ENCODE peak calls at places on chromosomes 2 and 18, in four cellular contexts. U, Q, C and W are unnamed samples.

GRCh38 chr2:101581675-101582299 is 106.9 kb upstream of the RFX8 start:
- DNase-seq in U (no peak), Q (no peak), C (no peak), W (no peak)

GRCh38 chr2:12605936-12606335 is 110.8 kb upstream of the TRIB2 start:
- DNase-seq in U (no peak), Q (no peak), C (no peak), W (no peak)

GRCh38 chr2:197011777-197012641 is 85.5 kb upstream of the PGAP1 start:
- DNase-seq in U (peak; percentile 55), Q (peak; percentile 59), C (peak; percentile 23), W (no peak)

GRCh38 chr2:130355181-130355577 is 677 bp upstream of the PTPN18 start:
- DNase-seq in U (no peak), Q (no peak), C (no peak), W (no peak)

GRCh38 chr2:174588463-174588862 is 9.1 kb downstream of the WIPF1 start:
- DNase-seq in U (no peak), Q (no peak), C (no peak), W (no peak)

GRCh38 chr2:136247204-136247990 is 129.4 kb upstream of the CXCR4 start:
- DNase-seq in U (no peak), Q (peak; percentile 25), C (no peak), W (no peak)

GRCh38 chr2:210445116-210445707 is 31.3 kb downstream of the LANCL1 start:
- DNase-seq in U (peak; percentile 27), Q (peak; percentile 11), C (no peak), W (no peak)

GRCh38 chr2:144357623-144358400 is 162.1 kb downstream of the ZEB2 start:
- DNase-seq in U (peak; percentile 60), Q (peak; percentile 92), C (no peak), W (peak; percentile 88)

GRCh38 chr2:110883401-110883800 is 151.0 kb downstream of the ACOXL start:
- DNase-seq in U (no peak), Q (no peak), C (no peak), W (no peak)

GRCh38 chr18:65817178-65817577 is 66.4 kb downstream of the CDH7 start:
- DNase-seq in U (no peak), Q (no peak), C (no peak), W (no peak)

GRCh38 chr18:37533647-37534565 is 31.7 kb downstream of the CELF4 start:
- DNase-seq in U (no peak), Q (no peak), C (no peak), W (no peak)

GRCh38 chr2:233845301-233846060 is 8.9 kb downstream of the HJURP start:
- DNase-seq in U (no peak), Q (no peak), C (no peak), W (no peak)

GRCh38 chr2:157413342-157414035 is 30.4 kb downstream of the CYTIP start:
- DNase-seq in U (peak; percentile 55), Q (no peak), C (no peak), W (no peak)

GRCh38 chr2:202774104-202774503 is 97.5 kb downstream of the ICA1L start:
- DNase-seq in U (no peak), Q (no peak), C (no peak), W (no peak)

GRCh38 chr2:168256448-168256847 is 9.1 kb upstream of the STK39 start:
- DNase-seq in U (no peak), Q (no peak), C (no peak), W (no peak)

GRCh38 chr2:130380096-130380934 is 24.5 kb downstream of the PTPN18 start:
- DNase-seq in U (no peak), Q (peak; percentile 34), C (no peak), W (no peak)

GRCh38 chr2:186903183-186903582 is 54.2 kb upstream of the ZSWIM2 start:
- DNase-seq in U (no peak), Q (no peak), C (no peak), W (no peak)

GRCh38 chr18:36139251-36139650 is 9.6 kb downstream of the ELP2 start:
- DNase-seq in U (no peak), Q (no peak), C (no peak), W (no peak)

GRCh38 chr18:22980394-22980793 is 47.3 kb downstream of the RBBP8 start:
- DNase-seq in U (no peak), Q (no peak), C (no peak), W (no peak)

GRCh38 chr18:46002934-46003333 is 35.8 kb upstream of the EPG5 start:
- DNase-seq in U (no peak), Q (no peak), C (no peak), W (no peak)

GRCh38 chr2:75431757-75432156 is 129.0 kb downstream of the EVA1A start:
- DNase-seq in U (peak; percentile 16), Q (no peak), C (no peak), W (no peak)

GRCh38 chr2:31335921-31336570 is 78.5 kb downstream of the XDH start:
- DNase-seq in U (no peak), Q (peak; percentile 61), C (no peak), W (no peak)

GRCh38 chr18:63511285-63511684 is 30.9 kb upstream of the SERPINB12 start:
- DNase-seq in U (no peak), Q (peak; percentile 65), C (no peak), W (no peak)

GRCh38 chr2:47007221-47007825 is 91.7 kb upstream of the MCFD2 start:
- DNase-seq in U (no peak), Q (no peak), C (no peak), W (no peak)

GRCh38 chr2:221569342-221570278 is 2.5 kb downstream of the EPHA4 start:
- DNase-seq in U (no peak), Q (no peak), C (no peak), W (no peak)

GRCh38 chr2:101474752-101475384 is at the start of gene RFX8:
- DNase-seq in U (peak; percentile 49), Q (peak; percentile 90), C (no peak), W (peak; percentile 90)